ENCODE peak calls at places on chromosomes 6 and 20, in ten cellular contexts. X, M, F, T, P, C, Q, O, Z and U are unnamed samples.

GRCh38 chr6:106609699-106610098 is 19.6 kb downstream of the RTN4IP1 start:
- DNase-seq in X (no peak), T (no peak), C (no peak), P (peak; percentile 40), F (no peak), O (no peak), Q (peak; percentile 51), M (no peak), Z (no peak), U (no peak)

GRCh38 chr6:26445934-26446667 is 5.8 kb downstream of the BTN3A3 start:
- DNase-seq in P (no peak), C (no peak), Q (no peak), T (no peak), Z (no peak), O (no peak), X (no peak), M (no peak), F (no peak), U (no peak)

GRCh38 chr6:96760153-96760687 is 77.1 kb downstream of the GPR63 start:
- DNase-seq in X (no peak), Z (no peak), O (no peak), C (no peak), M (no peak), T (no peak), P (no peak), Q (no peak), F (no peak), U (no peak)

GRCh38 chr6:24985313-24985712 is 49.6 kb upstream of the RIPOR2 start:
- DNase-seq in Q (no peak), O (no peak), T (no peak), Z (no peak), X (no peak), M (no peak), F (no peak), P (no peak), C (no peak), U (no peak)

GRCh38 chr6:167543602-167544506 is 219.0 kb downstream of the TTLL2 start:
- DNase-seq in F (no peak), M (no peak), O (peak; percentile 88), Z (no peak), C (no peak), X (no peak), P (peak; percentile 32), T (no peak), Q (no peak), U (no peak)

GRCh38 chr6:31572041-31572911 is at the start of gene LTA:
- DNase-seq in Q (no peak), M (no peak), C (no peak), F (no peak), T (peak; percentile 72), X (no peak), O (no peak), P (peak; percentile 43), Z (no peak), U (no peak)

GRCh38 chr20:64116016-64116415 is 8.7 kb upstream of the NPBWR2 start:
- DNase-seq in T (peak; percentile 69), Z (no peak), X (no peak), O (no peak), P (no peak), M (no peak), F (no peak), C (no peak), Q (no peak), U (no peak)

GRCh38 chr6:158772172-158772571 is 47.0 kb downstream of the EZR start:
- DNase-seq in X (no peak), F (no peak), M (no peak), Q (no peak), C (no peak), P (no peak), Z (no peak), O (no peak), T (no peak), U (no peak)

GRCh38 chr20:17457064-17457463 is 74.1 kb downstream of the BFSP1 start:
- DNase-seq in Z (no peak), M (no peak), O (no peak), Q (no peak), T (no peak), X (no peak), C (peak; percentile 19), P (no peak), F (no peak), U (no peak)

GRCh38 chr20:46307999-46308257 is 370 bp downstream of the CDH22 start:
- DNase-seq in P (no peak), Z (no peak), T (no peak), O (no peak), Q (no peak), X (no peak), F (no peak), C (no peak), M (no peak), U (no peak)

GRCh38 chr6:6002005-6002808 is 4.5 kb downstream of the NRN1 start:
- DNase-seq in Z (no peak), X (no peak), C (no peak), F (no peak), O (no peak), T (no peak), M (peak; percentile 74), P (no peak), Q (no peak), U (no peak)

GRCh38 chr20:62638055-62638570 is 4.2 kb upstream of the SLCO4A1 start:
- DNase-seq in C (no peak), X (no peak), O (no peak), Q (no peak), T (no peak), Z (no peak), P (no peak), F (no peak), M (no peak), U (no peak)
- H3K27ac ChIP-seq in C (no peak overlapping the region), X (no peak overlapping the region), O (no peak overlapping the region), Q (no peak overlapping the region), T (no peak overlapping the region), Z (no peak overlapping the region), P (no peak overlapping the region), F (no peak overlapping the region), M (no peak overlapping the region), U (no peak overlapping the region)

DNA sequence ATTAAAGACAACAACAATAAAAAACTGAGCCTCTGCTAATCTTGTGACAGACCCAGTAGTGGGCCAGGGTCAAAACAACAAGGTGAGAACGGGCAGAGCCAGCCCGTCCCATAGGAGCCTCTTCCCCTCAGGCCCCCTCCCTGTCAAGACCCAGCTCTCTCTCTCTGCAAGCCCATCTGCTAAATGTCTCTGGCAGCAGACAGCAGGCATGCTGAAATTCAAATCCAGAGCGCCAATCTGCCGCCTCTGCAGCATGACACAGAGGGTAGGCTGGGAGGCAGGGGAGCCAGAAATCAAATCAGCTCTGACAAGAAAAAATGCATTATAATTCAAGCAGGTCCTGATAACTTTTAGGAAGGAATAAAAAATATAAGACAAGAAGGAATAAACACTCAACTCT is 26.3 kb downstream of the METTL24 start:
- DNase-seq in O (peak; percentile 61), Z (no peak), T (no peak), C (peak; percentile 64), P (peak; percentile 13), F (no peak), M (no peak), Q (no peak), X (no peak), U (no peak)
- H3K27ac ChIP-seq in O (no peak overlapping the region), Z (no peak overlapping the region), T (no peak overlapping the region), C (no peak overlapping the region), P (peak overlapping the region; percentile 71), F (peak overlapping the region; percentile 34), M (peak overlapping the region; percentile 89), Q (no peak overlapping the region), X (no peak overlapping the region), U (no peak overlapping the region)

GRCh38 chr6:142374090-142374783 is 72.4 kb downstream of the ADGRG6 start:
- DNase-seq in O (peak; percentile 43), X (no peak), Z (no peak), M (no peak), C (no peak), F (no peak), Q (no peak), T (no peak), P (no peak), U (no peak)
- H3K27ac ChIP-seq in O (peak overlapping the region; percentile 92), X (no peak overlapping the region), Z (no peak overlapping the region), M (no peak overlapping the region), C (no peak overlapping the region), F (no peak overlapping the region), Q (no peak overlapping the region), T (peak overlapping the region; percentile 4), P (no peak overlapping the region), U (no peak overlapping the region)

DNA sequence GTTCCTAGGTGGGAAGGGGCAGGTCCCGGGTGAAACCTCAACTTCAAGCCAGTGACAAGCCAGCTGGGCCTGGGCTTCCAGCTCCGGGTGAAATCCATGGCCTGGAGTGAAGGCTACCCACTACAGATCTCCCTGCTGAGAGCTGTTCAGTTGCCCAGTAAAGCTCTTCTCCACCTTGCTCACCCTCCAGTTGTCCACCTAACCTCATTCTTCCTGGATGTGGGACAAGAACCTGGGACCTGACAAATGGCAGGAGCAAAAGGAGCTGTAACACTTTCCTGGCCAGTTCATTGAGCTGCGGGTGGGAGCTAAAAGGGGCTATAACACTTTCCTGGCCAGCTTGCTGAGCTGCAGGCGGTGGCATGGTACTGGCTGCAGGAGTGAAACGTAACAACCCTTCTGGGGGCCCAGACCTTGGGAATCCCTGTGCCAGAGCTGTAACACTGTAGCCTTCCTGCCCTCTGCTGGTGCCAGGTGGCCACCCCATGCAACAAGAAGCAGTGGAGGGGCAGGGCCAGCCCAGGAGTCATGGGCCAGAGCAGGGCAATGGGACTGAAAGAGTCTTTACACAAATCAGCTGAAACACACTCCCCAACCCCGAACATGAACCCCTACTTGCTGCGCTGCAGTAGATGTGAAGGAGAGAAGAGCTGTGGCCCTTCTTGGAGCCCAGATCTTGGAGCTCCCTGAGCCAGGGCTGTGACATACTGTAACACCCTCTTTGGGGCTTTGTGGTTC is 3.6 kb upstream of the HINT3 start:
- DNase-seq in C (no peak), X (no peak), F (no peak), M (no peak), Z (no peak), O (peak; percentile 80), Q (peak; percentile 50), T (no peak), P (peak; percentile 23), U (no peak)
- H3K27ac ChIP-seq in C (no peak overlapping the region), X (no peak overlapping the region), F (no peak overlapping the region), M (no peak overlapping the region), Z (no peak overlapping the region), O (no peak overlapping the region), Q (no peak overlapping the region), T (no peak overlapping the region), P (no peak overlapping the region), U (no peak overlapping the region)

GRCh38 chr6:35483892-35484645 is 12.8 kb downstream of the TEAD3 start:
- DNase-seq in Z (no peak), O (no peak), P (no peak), C (no peak), F (no peak), T (peak; percentile 59), Q (no peak), X (no peak), M (no peak), U (no peak)

GRCh38 chr6:35483490-35483889 is 13.4 kb downstream of the TEAD3 start:
- DNase-seq in F (no peak), Z (no peak), M (no peak), P (no peak), Q (no peak), C (no peak), T (peak; percentile 54), X (no peak), O (no peak), U (no peak)

GRCh38 chr6:35486005-35486925 is 10.6 kb downstream of the TEAD3 start:
- DNase-seq in X (no peak), T (peak; percentile 88), P (peak; percentile 92), F (peak; percentile 75), Z (peak; percentile 79), M (no peak), O (peak; percentile 60), C (no peak), Q (no peak), U (no peak)

GRCh38 chr6:35485402-35485877 is 11.4 kb downstream of the TEAD3 start:
- DNase-seq in Z (peak; percentile 58), F (no peak), P (peak; percentile 77), X (no peak), Q (no peak), C (no peak), O (peak; percentile 59), T (peak; percentile 83), M (no peak), U (no peak)

GRCh38 chr6:35484921-35485392 is 11.9 kb downstream of the TEAD3 start:
- DNase-seq in P (no peak), F (no peak), M (no peak), Q (no peak), Z (no peak), T (peak; percentile 59), X (no peak), C (no peak), O (no peak), U (no peak)
- H3K27ac ChIP-seq in P (peak overlapping the region; percentile 99), F (peak overlapping the region; percentile 94), M (peak overlapping the region; percentile 99), Q (no peak overlapping the region), Z (no peak overlapping the region), T (peak overlapping the region; percentile 68), X (no peak overlapping the region), C (no peak overlapping the region), O (peak overlapping the region; percentile 82), U (peak overlapping the region; percentile 74)